ENCODE peak calls at places on chromosomes 7 and 10, in four cellular contexts. C is transverse colon, X is A549, F is Peyer's patch. G is an unnamed sample. For H3K4me1, the result is how much of the 10 kb centered on the place peaks cover.

GRCh38 chr7:144391823-144392255 is 11.7 kb downstream of the NOBOX start:
- DNase-seq in C (no peak), F (no peak), X (peak), G (no peak)

GRCh38 chr10:123303581-123303980 is 149.4 kb downstream of the BUB3 start:
- DNase-seq in C (no peak), F (no peak), X (no peak), G (no peak)

GRCh38 chr7:114312649-114313048 is 102.0 kb upstream of the FOXP2 start:
- DNase-seq in C (no peak), F (no peak), X (no peak), G (no peak)

GRCh38 chr10:93386496-93387369 is 95.4 kb downstream of the MYOF start:
- DNase-seq in C (no peak), F (no peak), X (no peak), G (no peak)

GRCh38 chr7:91140286-91140685 is 123.9 kb upstream of the FZD1 start:
- DNase-seq in C (no peak), X (no peak), F (no peak), G (no peak)

GRCh38 chr7:78038465-78039080 is 240.0 kb downstream of the PHTF2 start:
- DNase-seq in F (no peak), C (no peak), X (no peak), G (no peak)

GRCh38 chr7:51366172-51366728 is 49.6 kb upstream of the COBL start:
- DNase-seq in C (no peak), X (no peak), F (no peak), G (no peak)

GRCh38 chr10:27252267-27253000 is 11.8 kb upstream of the ACBD5 start:
- DNase-seq in F (peak), C (peak), X (peak), G (peak)

GRCh38 chr7:154929006-154929726 is 73.8 kb downstream of the PAXIP1 start:
- DNase-seq in F (no peak), X (no peak), C (peak), G (no peak)

GRCh38 chr10:15227611-15228372 is 59.3 kb upstream of the NMT2 start:
- DNase-seq in C (no peak), X (no peak), F (no peak), G (no peak)
- TF ChIP-seq POLR2A in C (no peak), X (no peak), F (no peak), G (no peak)

GRCh38 chr7:47573758-47574472 is 8.0 kb downstream of the TNS3 start:
- DNase-seq in X (no peak), F (no peak), C (no peak), G (no peak)
- H3K4me1 ChIP-seq in X (half or more), F (under half), C (half or more), G (under half)

GRCh38 chr10:73791871-73792400 is 6.5 kb downstream of the ZSWIM8 start:
- DNase-seq in F (no peak), C (no peak), X (no peak), G (no peak)
- H3K27ac ChIP-seq in F (no peak), C (no peak), X (no peak), G (no peak)

GRCh38 chr10:78730754-78731153 is 338.0 kb upstream of the ZMIZ1 start:
- DNase-seq in X (no peak), C (no peak), F (no peak), G (no peak)
- TF ChIP-seq POLR2A in X (no peak), C (no peak), F (no peak), G (no peak)

GRCh38 chr10:69333205-69333604 is 54.9 kb downstream of the HK1 start:
- DNase-seq in C (no peak), F (no peak), X (no peak), G (no peak)

GRCh38 chr10:69328346-69328687 is 50.0 kb downstream of the HK1 start:
- DNase-seq in F (no peak), C (no peak), X (no peak), G (no peak)

GRCh38 chr10:69332278-69333010 is 54.1 kb downstream of the HK1 start:
- DNase-seq in X (no peak), F (no peak), C (peak), G (no peak)

GRCh38 chr10:69329721-69330178 is 51.5 kb downstream of the HK1 start:
- DNase-seq in X (no peak), F (no peak), C (no peak), G (no peak)

GRCh38 chr10:69331161-69331560 is 52.9 kb downstream of the HK1 start:
- DNase-seq in X (no peak), C (no peak), F (no peak), G (no peak)
- H3K4me1 ChIP-seq in X (under half), C (half or more), F (under half), G (half or more)

GRCh38 chr10:88417337-88417736 is 165.8 kb downstream of the RNLS start:
- DNase-seq in F (no peak), X (no peak), C (no peak), G (no peak)
- H3K27ac ChIP-seq in F (no peak), X (no peak), C (no peak), G (no peak)

GRCh38 chr10:61986788-61987187 is 85.3 kb downstream of the ARID5B start:
- DNase-seq in F (no peak), X (no peak), C (no peak), G (no peak)
- TF ChIP-seq POLR2A in F (no peak), X (no peak), C (no peak), G (no peak)

DNA sequence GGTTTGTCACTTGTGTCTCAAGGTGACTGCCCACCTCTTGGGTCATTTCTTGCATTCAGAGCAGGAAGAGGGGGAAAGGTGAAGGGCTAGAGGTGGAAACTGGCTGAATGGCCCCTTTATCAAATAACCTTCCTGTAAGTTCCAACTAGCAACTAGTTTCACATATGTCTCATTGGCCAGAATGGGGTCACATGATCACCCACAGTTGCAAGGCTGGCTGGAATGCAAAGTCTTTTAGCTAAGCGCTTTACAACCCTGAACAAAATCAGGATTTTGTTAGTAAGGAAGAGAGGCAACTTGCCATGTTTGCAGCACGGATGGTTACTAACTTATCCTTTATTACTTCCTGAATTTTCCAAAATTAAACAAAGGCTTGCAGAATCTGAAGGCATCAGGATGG is 156.3 kb downstream of the EMX2 start:
- DNase-seq in F (no peak), X (no peak), C (no peak), G (no peak)
- H3K4me1 ChIP-seq in F (under half), X (under half), C (under half), G (under half)